ENCODE peak calls at places on chromosome 22, in five cellular contexts. L is heart right ventricle, P is Daoy, O is NCI-H82, C is M059J. A is an unnamed sample.

GRCh38 chr22:31595271-31595670 is 66.7 kb downstream of the PISD start:
- DNase-seq in L (no peak), O (no peak), P (no peak), C (no peak), A (no peak)

GRCh38 chr22:22403771-22404170 is 104.8 kb downstream of the ZNF280B start:
- DNase-seq in C (no peak), L (no peak), P (no peak), O (no peak), A (no peak)

GRCh38 chr22:41116342-41116741 is 23.9 kb downstream of the EP300 start:
- DNase-seq in O (no peak), C (no peak), P (no peak), L (no peak), A (no peak)

GRCh38 chr22:39309364-39309861 is 10.0 kb downstream of the RPL3 start:
- DNase-seq in P (no peak), L (no peak), C (no peak), O (no peak), A (no peak)

GRCh38 chr22:30802202-30803166 is 107.8 kb downstream of the OSBP2 start:
- DNase-seq in L (peak; percentile 78), C (peak; percentile 86), O (peak; percentile 82), P (peak; percentile 95), A (peak; percentile 94)

GRCh38 chr22:21856197-21856596 is 11.2 kb downstream of the MAPK1 start:
- DNase-seq in C (no peak), L (no peak), O (no peak), P (no peak), A (no peak)

GRCh38 chr22:46588279-46589140 is 31.7 kb upstream of the GRAMD4 start:
- DNase-seq in P (no peak), O (no peak), L (peak; percentile 64), C (no peak), A (peak; percentile 73)

GRCh38 chr22:27110985-27111451 is 453.6 kb downstream of the MIAT start:
- DNase-seq in P (peak; percentile 92), O (no peak), C (peak; percentile 83), L (no peak), A (no peak)

GRCh38 chr22:32531955-32532818 is 57.6 kb downstream of the FBXO7 start:
- DNase-seq in O (peak; percentile 64), P (peak; percentile 98), C (peak; percentile 95), L (peak; percentile 93), A (peak; percentile 78)

GRCh38 chr22:44971651-44972362 is 38.0 kb downstream of the PHF21B start:
- DNase-seq in P (no peak), L (no peak), O (no peak), C (no peak), A (no peak)

GRCh38 chr22:35397095-35397904 is 2.6 kb upstream of the MCM5 start:
- DNase-seq in P (peak; percentile 24), L (no peak), C (peak; percentile 65), O (no peak), A (no peak)

GRCh38 chr22:36745301-36745995 is 30.5 kb downstream of the IFT27 start:
- DNase-seq in P (no peak), L (no peak), O (no peak), C (no peak), A (no peak)

GRCh38 chr22:46500201-46500600 is 37.2 kb downstream of the CELSR1 start:
- DNase-seq in P (no peak), C (no peak), L (no peak), O (no peak), A (no peak)

GRCh38 chr22:50400931-50401330 is 57.8 kb downstream of the PPP6R2 start:
- DNase-seq in C (no peak), L (no peak), O (no peak), P (no peak), A (no peak)

GRCh38 chr22:43554694-43555365 is 143.0 kb downstream of the MPPED1 start:
- DNase-seq in L (no peak), C (no peak), P (no peak), O (no peak), A (no peak)

GRCh38 chr22:40006641-40007040 is 11.9 kb downstream of the FAM83F start:
- DNase-seq in O (peak; percentile 24), L (no peak), C (no peak), P (no peak), A (no peak)

GRCh38 chr22:49045276-49045675 is 782.4 kb downstream of the BRD1 start:
- DNase-seq in P (no peak), C (no peak), O (no peak), L (no peak), A (no peak)

A was measured in left lung.